ENCODE peak calls at places on chromosomes 7 and 10, in four cellular contexts. I, A, B and M are unnamed samples.

GRCh38 chr7:100369105-100369504 is 4.2 kb upstream of the PILRA start:
- DNase-seq in B (peak; percentile 68), I (no peak), A (no peak), M (no peak)

GRCh38 chr7:73811760-73812168 is 19.0 kb upstream of the CLDN4 start:
- DNase-seq in I (peak; percentile 81), B (no peak), A (peak; percentile 51), M (no peak)

GRCh38 chr10:6423004-6423403 is 157.1 kb downstream of the PRKCQ start:
- DNase-seq in A (no peak), B (no peak), I (peak; percentile 74), M (no peak)

GRCh38 chr10:58967551-58968418 is 208.7 kb upstream of the PHYHIPL start:
- DNase-seq in I (no peak), B (no peak), A (no peak), M (no peak)

GRCh38 chr7:16989883-16990413 is 108.2 kb upstream of the AGR3 start:
- DNase-seq in B (no peak), A (peak; percentile 85), I (no peak), M (peak; percentile 84)

GRCh38 chr7:69764071-69764470 is 165.8 kb downstream of the AUTS2 start:
- DNase-seq in A (no peak), B (no peak), I (no peak), M (no peak)

GRCh38 chr10:47062801-47063200 is 151.6 kb downstream of the PTPN20 start:
- DNase-seq in I (no peak), A (peak; percentile 20), B (no peak), M (no peak)

GRCh38 chr7:15963206-15963605 is 276.7 kb upstream of the MEOX2 start:
- DNase-seq in A (no peak), I (no peak), B (no peak), M (no peak)

GRCh38 chr7:1910827-1911226 is 240.8 kb downstream of the ELFN1 start:
- DNase-seq in I (no peak), A (no peak), B (no peak), M (no peak)

GRCh38 chr10:110378533-110379108 is 73.9 kb upstream of the SMNDC1 start:
- DNase-seq in I (no peak), B (no peak), A (no peak), M (no peak)

GRCh38 chr7:97104719-97105129 is 12.8 kb upstream of the SDHAF3 start:
- DNase-seq in B (no peak), A (peak; percentile 62), I (peak; percentile 82), M (no peak)

GRCh38 chr7:76428868-76429805 is 4.4 kb downstream of the ZP3 start:
- DNase-seq in A (peak; percentile 55), I (no peak), B (no peak), M (peak; percentile 39)

GRCh38 chr7:22588396-22588795 is 88.4 kb upstream of the STEAP1B start:
- DNase-seq in I (no peak), A (peak; percentile 54), B (no peak), M (no peak)

GRCh38 chr7:11192506-11192905 is 218.8 kb downstream of the PHF14 start:
- DNase-seq in I (no peak), B (no peak), A (peak; percentile 76), M (peak; percentile 10)

GRCh38 chr7:125966278-125967048 is 1036.8 kb upstream of the POT1 start:
- DNase-seq in B (no peak), I (no peak), A (no peak), M (no peak)

GRCh38 chr10:125637496-125637895 is 45.5 kb downstream of the TEX36 start:
- DNase-seq in B (no peak), I (no peak), A (no peak), M (no peak)

GRCh38 chr7:140260767-140261486 is 84.1 kb upstream of the KDM7A start:
- DNase-seq in B (no peak), A (no peak), I (no peak), M (no peak)

GRCh38 chr10:61836233-61836887 is 65.1 kb upstream of the ARID5B start:
- DNase-seq in I (no peak), A (peak; percentile 66), B (no peak), M (no peak)

GRCh38 chr10:64036306-64036930 is 515.2 kb downstream of the REEP3 start:
- DNase-seq in I (no peak), A (peak; percentile 35), B (no peak), M (no peak)

GRCh38 chr7:55409474-55410225 is 44.5 kb downstream of the LANCL2 start:
- DNase-seq in I (no peak), B (no peak), A (peak; percentile 39), M (no peak)

GRCh38 chr7:138064856-138065357 is 11.4 kb upstream of the AKR1D1 start:
- DNase-seq in B (no peak), A (peak; percentile 69), I (no peak), M (peak; percentile 86)